ENCODE peak calls at places on chromosomes 11 and 22, in seven cellular contexts. Q is adrenal gland; F is upper lobe of right lung; K is PC-3; V is effector memory CD4-positive, alpha-beta T cell; Z is GM23338; G is SK-N-SH. H is an unnamed sample.
A peak's percentile ranks its signal among the peaks of the same experiment; 100 is the strongest.

GRCh38 chr22:49370841-49371301 is 456.8 kb downstream of the BRD1 start:
- DNase-seq in F (peak; percentile 30), V (no peak), K (no peak), Q (no peak), Z (no peak), G (no peak), H (no peak)

GRCh38 chr11:105611414-105611813 is 1.5 kb downstream of the GRIA4 start:
- DNase-seq in F (no peak), V (no peak), Q (no peak), K (no peak), Z (no peak), G (peak; percentile 8), H (no peak)

GRCh38 chr22:33835196-33835788 is 85.0 kb downstream of the LARGE1 start:
- DNase-seq in K (no peak), G (no peak), Q (no peak), V (no peak), F (no peak), Z (peak; percentile 69), H (no peak)

GRCh38 chr11:133968300-133968699 is 11.5 kb upstream of the IGSF9B start:
- DNase-seq in Z (peak; percentile 69), Q (no peak), K (no peak), G (no peak), F (no peak), V (no peak), H (no peak)

GRCh38 chr11:63901660-63902059 is 15.3 kb downstream of the RCOR2 start:
- DNase-seq in K (peak; percentile 41), Z (peak; percentile 64), G (peak; percentile 45), V (no peak), Q (no peak), F (no peak), H (no peak)

GRCh38 chr22:25403752-25404471 is 160.6 kb upstream of the GRK3 start:
- DNase-seq in V (no peak), F (no peak), G (peak; percentile 49), Q (no peak), Z (peak; percentile 75), K (peak; percentile 21), H (no peak)

GRCh38 chr11:63564056-63564784 is 1.0 kb upstream of the PLAAT2 start:
- DNase-seq in F (no peak), Q (no peak), V (no peak), K (no peak), G (no peak), Z (no peak), H (peak; percentile 70)

GRCh38 chr11:66081505-66081904 is 11.4 kb downstream of the PACS1 start:
- DNase-seq in K (peak; percentile 91), F (no peak), V (peak; percentile 61), Z (no peak), Q (peak; percentile 36), G (no peak), H (peak; percentile 88)

GRCh38 chr11:13117344-13117743 is 108.2 kb downstream of the RASSF10 start:
- DNase-seq in K (peak; percentile 63), Q (no peak), V (no peak), G (no peak), F (no peak), Z (no peak), H (no peak)

GRCh38 chr11:123478352-123478986 is 48.4 kb downstream of the GRAMD1B start:
- DNase-seq in G (peak; percentile 76), F (no peak), Z (peak; percentile 92), K (peak; percentile 89), V (no peak), Q (peak; percentile 74), H (peak; percentile 47)

GRCh38 chr11:65500262-65501004 is 1.6 kb downstream of the MALAT1 start:
- DNase-seq in F (peak; percentile 70), K (peak; percentile 50), V (no peak), Q (peak; percentile 60), G (no peak), Z (no peak), H (peak; percentile 57)

GRCh38 chr11:563812-564578 is 3.2 kb downstream of the RASSF7 start:
- DNase-seq in Q (no peak), F (no peak), K (peak; percentile 52), V (no peak), Z (no peak), G (no peak), H (no peak)

GRCh38 chr11:4146070-4146764 is 51.6 kb downstream of the RRM1 start:
- DNase-seq in V (no peak), F (no peak), G (no peak), K (no peak), Q (no peak), Z (no peak), H (no peak)

GRCh38 chr22:22076937-22077703 is 94.5 kb upstream of the TOP3B start:
- DNase-seq in Z (no peak), F (no peak), K (peak; percentile 38), Q (no peak), V (no peak), G (peak; percentile 36), H (no peak)

GRCh38 chr11:57649826-57650738 is at the start of gene YPEL4:
- DNase-seq in K (peak; percentile 74), V (peak; percentile 62), Q (peak; percentile 44), G (peak; percentile 88), Z (peak; percentile 69), F (no peak), H (peak; percentile 64)

GRCh38 chr11:68436985-68437926 is 23.3 kb upstream of the PPP6R3 start:
- DNase-seq in K (peak; percentile 80), G (no peak), Z (no peak), V (no peak), Q (peak; percentile 46), F (no peak), H (no peak)

GRCh38 chr22:30444632-30445437 is 19.3 kb downstream of the MTFP1 start:
- DNase-seq in K (peak; percentile 65), F (no peak), Q (peak; percentile 52), V (peak; percentile 17), G (peak; percentile 86), Z (peak; percentile 89), H (peak; percentile 45)
- H3K4me3 ChIP-seq in K (no peak overlapping the region), F (no peak overlapping the region), Q (no peak overlapping the region), V (no peak overlapping the region), G (no peak overlapping the region), Z (peak overlapping the region; percentile 39), H (no peak overlapping the region)

DNA sequence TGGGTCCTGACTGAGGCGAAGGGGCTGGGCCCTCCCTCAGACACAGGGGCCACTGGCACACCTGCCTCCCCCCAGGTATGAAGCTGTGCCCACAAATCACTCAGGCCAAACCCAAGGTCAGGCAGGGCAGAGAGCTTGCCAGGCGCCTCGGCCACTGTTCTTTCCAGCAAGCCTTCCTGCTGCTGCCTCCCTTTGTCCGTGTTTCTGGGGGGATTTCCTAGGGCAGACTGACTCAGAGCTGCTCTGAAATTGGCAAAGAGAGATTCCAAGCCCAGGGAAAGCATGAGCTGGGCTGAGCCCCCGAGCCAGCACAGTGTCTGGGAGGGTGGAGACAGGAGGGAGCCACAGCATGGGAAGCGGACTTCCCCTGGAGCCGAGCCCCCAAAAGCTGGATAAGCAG is 33.2 kb downstream of the PPP2R1B start:
- DNase-seq in Z (no peak), K (no peak), Q (peak; percentile 71), V (no peak), G (no peak), F (peak; percentile 61), H (no peak)
- H3K27ac ChIP-seq in Z (no peak overlapping the region), K (no peak overlapping the region), Q (peak overlapping the region; percentile 93), V (no peak overlapping the region), G (peak overlapping the region; percentile 98), F (peak overlapping the region; percentile 97), H (no peak overlapping the region)

GRCh38 chr11:1824221-1825038 is 10.4 kb upstream of the SYT8 start:
- DNase-seq in F (no peak), Q (no peak), V (no peak), G (no peak), Z (no peak), K (no peak), H (no peak)

GRCh38 chr11:1823376-1824220 is 11.2 kb upstream of the SYT8 start:
- DNase-seq in K (no peak), V (no peak), Z (no peak), F (no peak), G (no peak), Q (no peak), H (no peak)

GRCh38 chr11:1826552-1827094 is 8.2 kb upstream of the SYT8 start:
- DNase-seq in Q (peak; percentile 54), Z (peak; percentile 63), G (peak; percentile 71), F (peak; percentile 81), V (no peak), K (peak; percentile 43), H (no peak)

GRCh38 chr11:1825785-1826451 is 8.9 kb upstream of the SYT8 start:
- DNase-seq in V (no peak), F (no peak), Z (no peak), Q (no peak), K (no peak), G (no peak), H (no peak)

GRCh38 chr11:1825039-1825740 is 9.6 kb upstream of the SYT8 start:
- DNase-seq in F (peak; percentile 87), K (no peak), V (no peak), Q (peak; percentile 22), Z (peak; percentile 92), G (no peak), H (no peak)
- H3K4me1 ChIP-seq in F (peaks cover 20% of the 10 kb centered on the region), K (peaks cover 32% of the 10 kb centered on the region), V (no peaks in the 10 kb centered on the region), Q (no peaks in the 10 kb centered on the region), Z (no peaks in the 10 kb centered on the region), G (peaks cover 13% of the 10 kb centered on the region), H (no peaks in the 10 kb centered on the region)

GRCh38 chr11:128689946-128690745 is 3.7 kb upstream of the FLI1 start:
- DNase-seq in K (no peak), V (no peak), Z (peak; percentile 47), Q (no peak), G (peak; percentile 59), F (no peak), H (no peak)

GRCh38 chr11:128690746-128691091 is 3.2 kb upstream of the FLI1 start:
- DNase-seq in V (no peak), Z (peak; percentile 11), K (no peak), Q (no peak), F (no peak), G (no peak), H (no peak)

GRCh38 chr11:128689586-128689945 is 4.3 kb upstream of the FLI1 start:
- DNase-seq in V (no peak), G (no peak), Z (peak; percentile 26), K (no peak), F (no peak), Q (no peak), H (no peak)

GRCh38 chr11:128692750-128693578 is 908 bp upstream of the FLI1 start:
- DNase-seq in F (peak; percentile 73), V (no peak), K (peak; percentile 42), Z (peak; percentile 63), Q (no peak), G (peak; percentile 63), H (no peak)

DNA sequence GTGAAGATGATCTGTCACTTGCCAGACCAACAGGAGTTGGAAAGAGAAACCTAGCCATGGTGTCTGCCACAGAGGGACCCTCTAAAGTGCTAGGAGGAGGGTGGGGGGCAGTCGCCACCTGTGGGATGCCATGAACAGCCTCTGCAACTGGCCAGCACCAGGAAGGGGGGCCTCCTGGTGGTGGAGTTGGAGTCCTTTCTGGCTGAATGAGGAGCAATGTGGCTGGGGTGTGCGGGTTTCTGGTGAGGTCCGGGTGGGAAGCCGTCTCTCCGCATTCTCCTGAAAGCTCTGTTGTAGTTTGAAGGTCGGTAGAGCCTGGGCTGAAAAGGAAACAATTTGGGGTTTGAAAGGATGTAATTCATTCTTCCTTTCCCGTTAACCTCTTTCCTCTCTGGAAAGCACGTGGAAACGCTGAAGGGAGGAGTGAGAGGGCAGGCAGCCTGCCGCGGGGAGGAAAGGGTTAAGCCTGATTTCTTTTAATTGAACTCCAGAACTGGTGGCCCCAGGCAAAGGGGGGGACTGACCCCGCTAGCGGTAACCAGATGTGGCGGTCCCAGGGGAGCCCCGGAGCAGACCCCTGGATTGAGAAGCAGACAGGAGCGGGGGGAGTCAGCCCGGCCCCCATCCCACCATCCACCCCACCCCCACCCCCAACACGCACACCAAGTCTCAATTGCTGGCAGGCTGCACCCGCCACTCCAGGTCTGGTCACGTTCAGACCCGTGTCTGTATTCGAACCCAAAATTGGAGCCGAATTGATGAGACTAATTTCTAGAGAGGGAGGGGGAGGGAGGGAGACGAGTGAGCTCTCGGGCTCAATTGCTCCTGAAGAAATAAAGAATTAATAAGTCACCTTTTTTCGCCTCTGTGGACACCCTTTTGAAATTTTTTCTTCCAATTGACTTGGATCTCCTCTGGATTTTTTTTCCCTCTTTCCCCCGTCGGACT is 1.8 kb upstream of the FLI1 start:
- DNase-seq in Z (peak; percentile 74), V (no peak), G (peak; percentile 55), Q (no peak), F (no peak), K (no peak), H (no peak)
- H3K4me3 ChIP-seq in Z (peak overlapping the region; percentile 81), V (peak overlapping the region; percentile 94), G (peak overlapping the region; percentile 60), Q (peak overlapping the region; percentile 75), F (peak overlapping the region; percentile 62), K (peak overlapping the region; percentile 79), H (peak overlapping the region; percentile 51)